ENCODE peak calls at places on chromosomes 11 and 22, in seven cellular contexts. Y, V, G, W, M, J and T are unnamed samples.
A peak's percentile ranks its signal among the peaks of the same experiment; 100 is the strongest.

GRCh38 chr11:73189315-73189714 is 28.8 kb upstream of the P2RY2 start:
- DNase-seq in W (no peak), V (no peak), J (no peak), Y (peak; percentile 74), M (no peak), G (no peak), T (no peak)

GRCh38 chr11:95805869-95806268 is 15.6 kb downstream of the CEP57 start:
- DNase-seq in G (no peak), J (no peak), W (no peak), V (no peak), M (no peak), Y (no peak), T (no peak)

GRCh38 chr11:57763568-57763967 is 2.0 kb downstream of the CTNND1 start:
- DNase-seq in Y (no peak), J (peak; percentile 40), V (peak; percentile 53), M (peak; percentile 72), G (peak; percentile 55), W (peak; percentile 84), T (peak; percentile 42)

GRCh38 chr11:125228425-125228824 is 63.9 kb downstream of the PKNOX2 start:
- DNase-seq in V (no peak), W (peak; percentile 61), Y (no peak), J (no peak), M (no peak), G (no peak), T (no peak)

GRCh38 chr11:70826541-70826943 is 425.8 kb downstream of the SHANK2 start:
- DNase-seq in J (no peak), G (peak; percentile 91), W (peak; percentile 66), V (no peak), Y (peak; percentile 45), M (peak; percentile 14), T (no peak)

GRCh38 chr11:93330446-93330984 is at the start of gene DEUP1:
- DNase-seq in Y (peak; percentile 83), J (peak; percentile 80), G (peak; percentile 83), V (no peak), W (peak; percentile 53), M (peak; percentile 4), T (peak; percentile 1)

GRCh38 chr11:98155696-98156095 is 865.1 kb upstream of the CNTN5 start:
- DNase-seq in V (no peak), G (no peak), Y (no peak), W (no peak), M (no peak), J (no peak), T (no peak)

GRCh38 chr11:61833478-61833877 is 5.4 kb downstream of the FADS2 start:
- DNase-seq in V (no peak), W (no peak), M (no peak), G (no peak), Y (peak; percentile 65), J (no peak), T (no peak)

GRCh38 chr11:17446482-17446881 is 30.2 kb downstream of the ABCC8 start:
- DNase-seq in Y (no peak), V (no peak), G (no peak), M (no peak), J (no peak), W (no peak), T (no peak)

GRCh38 chr22:49701380-49702067 is 126.1 kb downstream of the BRD1 start:
- DNase-seq in G (no peak), V (no peak), Y (no peak), W (peak; percentile 33), M (no peak), J (peak; percentile 24), T (no peak)

GRCh38 chr11:57072640-57073039 is 83.9 kb downstream of the OR5AK2 start:
- DNase-seq in W (no peak), G (no peak), V (peak; percentile 97), J (no peak), M (peak; percentile 97), Y (no peak), T (peak; percentile 98)

GRCh38 chr22:37516456-37516855 is 2.8 kb downstream of the CARD10 start:
- DNase-seq in V (no peak), W (no peak), M (no peak), Y (no peak), J (no peak), G (no peak), T (no peak)

GRCh38 chr11:99325807-99326206 is 305.1 kb downstream of the CNTN5 start:
- DNase-seq in M (peak; percentile 91), G (no peak), W (peak; percentile 20), Y (no peak), V (peak; percentile 89), J (no peak), T (peak; percentile 81)

GRCh38 chr22:50700387-50701075 is 27.9 kb downstream of the SHANK3 start:
- DNase-seq in J (no peak), Y (peak; percentile 54), G (no peak), V (no peak), W (no peak), M (no peak), T (peak; percentile 4)

GRCh38 chr11:65620666-65621065 is 5.1 kb downstream of the PCNX3 start:
- DNase-seq in Y (no peak), G (no peak), V (no peak), J (no peak), W (no peak), M (no peak), T (no peak)

GRCh38 chr11:12280838-12281565 is 96.4 kb upstream of the PARVA start:
- DNase-seq in W (no peak), G (no peak), V (peak; percentile 65), Y (peak; percentile 65), M (peak; percentile 57), J (no peak), T (peak; percentile 70)

GRCh38 chr11:14361951-14362350 is 3.0 kb upstream of the RRAS2 start:
- DNase-seq in M (no peak), Y (no peak), W (no peak), G (no peak), V (no peak), J (no peak), T (no peak)

GRCh38 chr11:66113132-66113856 is 43.2 kb downstream of the PACS1 start:
- DNase-seq in Y (no peak), M (peak; percentile 94), G (no peak), W (peak; percentile 60), V (peak; percentile 90), J (no peak), T (peak; percentile 89)

DNA sequence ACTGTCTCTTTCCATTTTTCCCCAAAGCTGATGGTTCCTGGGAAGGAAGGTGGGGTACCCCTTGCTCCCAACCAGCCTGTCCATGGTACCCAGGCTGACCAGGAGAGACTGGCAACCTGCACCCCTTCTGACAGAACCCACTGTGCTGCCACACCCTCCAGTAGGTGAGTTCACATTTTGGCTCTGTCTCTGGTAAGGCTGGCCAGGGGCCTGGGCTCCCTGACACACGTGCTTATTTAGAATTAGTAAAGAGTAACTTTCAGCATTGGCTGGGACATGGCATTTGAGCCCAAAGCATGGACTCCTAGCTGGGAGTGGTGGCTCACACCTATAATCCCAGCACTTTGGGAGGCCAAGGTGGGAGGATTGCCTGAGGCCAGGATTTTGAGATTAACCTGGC is 35.1 kb downstream of the ARHGAP1 start:
- DNase-seq in M (no peak), V (no peak), G (no peak), Y (no peak), J (no peak), W (no peak), T (no peak)
- H3K27ac ChIP-seq in M (no peak overlapping the region), V (no peak overlapping the region), G (no peak overlapping the region), Y (no peak overlapping the region), J (no peak overlapping the region), W (no peak overlapping the region), T (no peak overlapping the region)

GRCh38 chr11:76086713-76087635 is 119.3 kb downstream of the WNT11 start:
- DNase-seq in V (peak; percentile 88), Y (no peak), G (no peak), W (no peak), J (no peak), M (peak; percentile 88), T (peak; percentile 65)
- H3K9ac ChIP-seq in V (no peak overlapping the region), Y (no peak overlapping the region), G (no peak overlapping the region), W (no peak overlapping the region), J (no peak overlapping the region), M (peak overlapping the region; percentile 29), T (peak overlapping the region; percentile 5)

DNA sequence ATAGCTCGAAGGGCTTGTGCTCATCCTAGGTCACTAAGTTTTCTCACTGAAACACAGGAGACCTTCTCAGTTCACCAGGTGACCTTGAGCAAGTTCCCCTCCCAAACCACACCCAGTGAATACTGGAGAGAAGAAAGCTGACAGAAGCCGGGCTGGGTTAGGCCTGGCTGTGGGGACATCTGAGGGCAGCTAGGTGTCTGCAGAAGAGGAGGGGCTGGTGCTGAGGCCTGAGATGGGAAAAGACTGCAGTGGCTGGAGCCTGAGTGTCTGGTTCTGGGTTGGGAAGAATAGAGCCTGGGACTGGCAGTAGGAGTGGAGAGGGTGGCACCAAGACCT is 602 bp upstream of the INPP5J start:
- DNase-seq in Y (no peak), W (no peak), J (no peak), M (no peak), G (no peak), V (no peak), T (no peak)
- H3K27ac ChIP-seq in Y (peak overlapping the region; percentile 78), W (no peak overlapping the region), J (no peak overlapping the region), M (no peak overlapping the region), G (no peak overlapping the region), V (no peak overlapping the region), T (no peak overlapping the region)

GRCh38 chr22:39174498-39175120 is 22.1 kb upstream of the CBX7 start:
- DNase-seq in J (no peak), V (peak; percentile 89), Y (peak; percentile 98), W (peak; percentile 100), G (peak; percentile 99), M (peak; percentile 79), T (peak; percentile 70)
- H3K9ac ChIP-seq in J (no peak overlapping the region), V (peak overlapping the region; percentile 67), Y (peak overlapping the region; percentile 34), W (peak overlapping the region; percentile 56), G (no peak overlapping the region), M (peak overlapping the region; percentile 60), T (peak overlapping the region; percentile 75)

DNA sequence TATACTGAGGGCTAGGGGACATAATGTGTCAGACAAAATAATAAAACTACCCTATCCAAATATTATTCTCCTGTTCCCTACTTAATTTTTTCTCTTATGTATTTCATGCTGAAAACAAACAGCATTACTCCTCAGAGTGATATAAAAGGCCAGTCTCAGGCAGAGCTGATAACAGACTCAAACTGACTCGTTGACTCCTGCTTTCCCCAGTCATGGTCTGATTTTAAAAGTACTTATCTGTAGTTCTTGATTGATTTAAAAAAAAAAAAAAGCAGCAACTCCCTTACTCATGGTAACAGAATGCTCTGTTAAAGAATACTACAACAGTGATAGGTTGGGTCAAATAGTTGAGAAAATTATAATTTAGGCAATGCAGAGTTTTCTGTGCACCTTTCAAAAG is 90.3 kb upstream of the BARX2 start:
- DNase-seq in G (no peak), W (no peak), Y (no peak), M (no peak), J (no peak), V (no peak), T (no peak)
- H3K27ac ChIP-seq in G (no peak overlapping the region), W (no peak overlapping the region), Y (no peak overlapping the region), M (peak overlapping the region; percentile 3), J (no peak overlapping the region), V (no peak overlapping the region), T (no peak overlapping the region)

DNA sequence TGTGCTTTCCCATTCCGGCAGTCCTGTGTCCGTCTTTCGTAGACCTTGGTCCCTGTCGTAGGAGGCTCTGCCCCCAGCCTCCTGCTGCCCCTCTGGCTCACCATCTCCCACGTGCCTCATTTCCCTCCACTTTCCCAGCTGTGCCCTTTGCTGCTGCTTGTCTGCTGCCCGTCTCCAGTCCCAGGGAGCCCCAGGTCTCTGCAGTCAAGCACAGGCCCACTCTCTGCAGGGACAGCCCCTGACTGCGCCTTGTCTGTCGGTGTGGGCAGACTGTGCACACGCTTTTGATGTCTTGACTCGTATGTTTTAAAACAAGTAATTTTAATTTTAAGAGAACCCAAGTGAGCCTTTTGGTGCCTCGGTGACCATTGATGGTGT is 12.4 kb downstream of the DGCR8 start:
- DNase-seq in Y (peak; percentile 58), W (no peak), V (no peak), G (no peak), J (no peak), M (no peak), T (no peak)
- H3K9ac ChIP-seq in Y (no peak overlapping the region), W (no peak overlapping the region), V (no peak overlapping the region), G (no peak overlapping the region), J (no peak overlapping the region), M (no peak overlapping the region), T (no peak overlapping the region)